ENCODE peak calls at places on chromosome 12, in five cellular contexts. G is uterus, E is neural progenitor cell, B is PC-3, Z is transverse colon. X is an unnamed sample.

GRCh38 chr12:130222519-130223255 is 60.4 kb downstream of the FZD10 start:
- DNase-seq in B (no peak), E (peak; percentile 83), Z (no peak), G (no peak), X (no peak)

GRCh38 chr12:58408516-58408915 is 467.1 kb downstream of the ATP23 start:
- DNase-seq in E (no peak), G (no peak), Z (no peak), B (no peak), X (no peak)

GRCh38 chr12:104588048-104588942 is 131.5 kb downstream of the CHST11 start:
- DNase-seq in E (no peak), Z (no peak), B (peak; percentile 98), G (no peak), X (no peak)

GRCh38 chr12:124388679-124389536 is 94.0 kb downstream of the RFLNA start:
- DNase-seq in E (peak; percentile 92), Z (peak; percentile 85), G (peak; percentile 89), B (peak; percentile 79), X (no peak)

GRCh38 chr12:127629066-127629820 is 637.7 kb upstream of the TMEM132C start:
- DNase-seq in Z (no peak), B (peak; percentile 45), E (no peak), G (no peak), X (no peak)

GRCh38 chr12:113137861-113138783 is 2.6 kb upstream of the RASAL1 start:
- DNase-seq in B (no peak), E (no peak), Z (no peak), G (no peak), X (no peak)

GRCh38 chr12:12008931-12009611 is 61.7 kb upstream of the BCL2L14 start:
- DNase-seq in G (no peak), E (peak; percentile 90), Z (no peak), B (peak; percentile 88), X (peak; percentile 84)

GRCh38 chr12:104478396-104479140 is 21.8 kb downstream of the CHST11 start:
- DNase-seq in Z (peak; percentile 38), B (no peak), E (no peak), G (no peak), X (no peak)

GRCh38 chr12:44774815-44775411 is 101.2 kb downstream of the NELL2 start:
- DNase-seq in B (peak; percentile 54), G (no peak), E (peak; percentile 68), Z (peak; percentile 29), X (no peak)

GRCh38 chr12:80268924-80269749 is 169.8 kb downstream of the OTOGL start:
- DNase-seq in Z (no peak), B (peak; percentile 92), G (no peak), E (no peak), X (peak; percentile 49)

GRCh38 chr12:2384029-2384386 is 331.2 kb downstream of the CACNA1C start:
- DNase-seq in B (peak; percentile 6), Z (peak; percentile 22), G (no peak), E (no peak), X (no peak)

GRCh38 chr12:42234970-42235369 is 3.1 kb downstream of the YAF2 start:
- DNase-seq in G (peak; percentile 27), Z (no peak), B (no peak), E (no peak), X (no peak)

GRCh38 chr12:63064080-63064479 is 86.9 kb downstream of the AVPR1A start:
- DNase-seq in B (peak; percentile 61), Z (no peak), E (no peak), G (no peak), X (no peak)

GRCh38 chr12:16524378-16524777 is 81.6 kb downstream of the LMO3 start:
- DNase-seq in G (no peak), E (no peak), B (peak; percentile 66), Z (no peak), X (no peak)

GRCh38 chr12:76766161-76766560 is 2.2 kb downstream of the ZDHHC17 start:
- DNase-seq in Z (no peak), G (no peak), B (no peak), E (no peak), X (no peak)

GRCh38 chr12:14403711-14404164 is 38.3 kb downstream of the ATF7IP start:
- DNase-seq in Z (no peak), G (no peak), E (no peak), B (peak; percentile 29), X (peak; percentile 90)

DNA sequence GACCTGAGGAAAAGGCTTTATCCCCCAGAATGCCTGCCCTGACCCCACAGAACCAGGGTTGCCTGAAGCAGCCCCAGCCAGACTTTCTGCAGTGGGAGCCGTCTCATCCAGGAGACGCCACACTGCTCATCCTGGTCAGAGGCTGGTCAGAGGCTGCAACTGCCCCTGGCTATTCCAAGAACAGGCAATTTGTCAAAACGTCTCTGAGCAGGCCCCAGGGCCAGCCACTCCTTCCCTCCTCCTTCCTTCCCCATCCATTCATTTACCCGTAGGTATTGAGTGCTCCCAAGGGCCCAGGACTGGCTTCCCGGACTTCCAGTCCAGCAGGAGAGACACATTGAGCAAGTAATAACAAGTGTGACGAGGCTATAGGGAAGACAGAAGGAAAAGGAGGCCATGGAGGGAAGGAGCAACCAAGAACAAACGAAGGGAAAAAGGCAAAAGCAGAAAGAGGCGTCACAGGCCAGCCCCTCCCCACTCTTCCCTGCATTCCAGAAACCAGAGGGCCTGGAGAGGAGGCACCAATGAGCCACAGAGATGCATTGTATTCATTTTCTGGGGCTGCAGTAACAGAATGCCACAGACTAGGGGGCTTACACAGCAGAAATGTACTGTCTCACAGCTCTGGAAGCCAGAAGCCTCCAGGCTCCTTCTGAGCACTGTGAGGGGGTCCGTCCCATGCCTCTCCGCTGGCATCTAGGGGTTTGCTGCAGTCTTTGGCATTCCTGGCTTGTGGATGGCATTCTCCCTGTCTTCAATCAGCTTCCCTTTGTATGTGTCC is 21.0 kb upstream of the CD9 start:
- DNase-seq in E (peak; percentile 76), Z (no peak), B (no peak), G (no peak), X (no peak)
- TF ChIP-seq CTCF in E (peak; percentile 27), Z (no peak), B (no peak), G (no peak), X (peak; percentile 53)

GRCh38 chr12:65602191-65602578 is 222.1 kb upstream of the HMGA2 start:
- DNase-seq in Z (no peak), E (no peak), B (no peak), G (no peak), X (no peak)
- H3K4me3 ChIP-seq in Z (no peak overlapping the region), E (no peak overlapping the region), B (peak overlapping the region; percentile 59), G (no peak overlapping the region), X (no peak overlapping the region)

GRCh38 chr12:118480235-118480634 is 103.9 kb downstream of the SUDS3 start:
- DNase-seq in Z (no peak), E (no peak), G (no peak), B (no peak), X (no peak)
- TF ChIP-seq CTCF in Z (no peak), E (no peak), G (no peak), B (no peak), X (no peak)

DNA sequence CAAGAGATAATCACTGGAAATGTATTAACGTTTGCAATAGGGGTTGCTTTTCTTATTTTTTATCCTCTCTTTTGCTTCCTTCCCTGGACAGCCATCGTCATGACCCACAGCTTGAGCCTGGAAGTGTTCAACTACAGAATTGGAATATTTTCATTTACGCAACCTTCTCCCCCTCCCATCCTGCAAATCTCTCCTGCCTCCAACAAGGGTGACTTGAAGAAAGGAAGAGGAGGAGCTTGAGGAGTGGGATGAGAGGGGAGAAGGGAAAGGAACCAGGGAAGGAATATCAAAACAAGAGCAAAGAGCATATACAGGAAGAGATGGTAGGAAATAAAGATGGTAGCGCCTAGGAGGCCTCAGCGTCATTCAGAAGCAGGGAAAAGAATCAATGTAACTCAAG is 1.6 kb upstream of the MANSC4 start:
- DNase-seq in Z (no peak), G (no peak), B (no peak), E (no peak), X (peak; percentile 15)
- H3K4me3 ChIP-seq in Z (no peak overlapping the region), G (peak overlapping the region; percentile 65), B (peak overlapping the region; percentile 78), E (peak overlapping the region; percentile 82), X (peak overlapping the region; percentile 68)

DNA sequence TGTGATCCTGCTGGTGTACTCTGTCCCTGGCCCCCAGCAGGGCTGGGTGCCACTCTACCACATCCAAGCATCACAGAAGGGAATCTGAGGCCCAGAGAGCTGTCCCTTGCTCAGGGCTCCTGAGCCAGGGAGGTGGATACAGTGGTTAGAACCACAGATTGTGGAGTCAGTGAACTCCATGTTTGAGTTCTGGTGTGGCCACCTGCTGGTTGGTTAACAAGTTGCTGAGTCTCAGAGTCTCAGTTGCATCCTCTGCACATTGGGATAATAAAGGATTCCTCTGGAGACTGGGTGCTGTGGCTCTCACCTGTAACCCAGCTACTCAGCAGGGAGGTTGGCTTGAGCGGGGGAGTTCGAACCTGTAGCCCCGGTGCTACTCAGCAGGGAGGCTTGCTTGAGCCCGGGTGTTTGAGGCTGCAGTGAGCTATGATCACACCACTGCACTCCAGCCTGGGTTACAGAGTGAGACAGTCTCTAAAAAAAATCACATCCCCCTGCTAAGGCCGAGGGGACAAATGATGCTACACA is 39.4 kb downstream of the MVK start:
- DNase-seq in E (no peak), B (peak; percentile 63), Z (no peak), G (no peak), X (no peak)
- TF ChIP-seq CTCF in E (peak; percentile 40), B (peak; percentile 67), Z (no peak), G (no peak), X (peak; percentile 37)

GRCh38 chr12:29426516-29426915 is 45.5 kb upstream of the ERGIC2 start:
- DNase-seq in Z (no peak), E (no peak), B (no peak), G (no peak), X (no peak)
- H3K4me3 ChIP-seq in Z (no peak overlapping the region), E (no peak overlapping the region), B (no peak overlapping the region), G (no peak overlapping the region), X (no peak overlapping the region)

GRCh38 chr12:47817272-47818006 is 2.3 kb downstream of the HDAC7 start:
- DNase-seq in Z (no peak), E (peak; percentile 46), B (no peak), G (no peak), X (no peak)
- TF ChIP-seq CTCF in Z (no peak), E (peak; percentile 25), B (peak; percentile 38), G (no peak), X (peak; percentile 36)

X was measured in astrocyte of the cerebellum.